ENCODE peak calls at places on chromosome 4, in eight cellular contexts. S is cardiac septum, J is NCI-H1092, N is substantia nigra, G is heart right ventricle, V is iPS DF 19.7, E is NCI-H2029 treated with DMSO at 0.1 percent for 48 hours, I is HT-29. C is an unnamed sample.

GRCh38 chr4:140622333-140622958 is 53.7 kb upstream of the UCP1 start:
- DNase-seq in I (no peak), S (no peak), V (no peak), G (no peak), N (no peak), E (no peak), J (no peak), C (no peak)

GRCh38 chr4:130542953-130543352 is 1447.0 kb downstream of the C4orf33 start:
- DNase-seq in V (no peak), E (no peak), G (no peak), S (no peak), J (no peak), I (no peak), N (no peak), C (no peak)

GRCh38 chr4:148653681-148654080 is 211.5 kb upstream of the NR3C2 start:
- DNase-seq in I (no peak), G (no peak), E (no peak), J (no peak), V (no peak), S (no peak), N (no peak), C (no peak)

GRCh38 chr4:39541987-39542632 is 14.9 kb upstream of the UGDH start:
- DNase-seq in I (peak), J (no peak), N (no peak), V (no peak), S (no peak), E (no peak), G (no peak), C (no peak)

GRCh38 chr4:89836031-89836777 is 757 bp downstream of the SNCA start:
- DNase-seq in G (no peak), I (no peak), E (no peak), N (no peak), J (no peak), S (peak), V (no peak), C (no peak)

GRCh38 chr4:95300304-95300703 is 248.5 kb downstream of the UNC5C start:
- DNase-seq in E (no peak), I (no peak), V (no peak), J (no peak), G (no peak), S (no peak), N (no peak), C (no peak)

GRCh38 chr4:6608758-6609414 is 31.6 kb upstream of the MRFAP1 start:
- DNase-seq in E (no peak), G (no peak), V (no peak), S (no peak), J (no peak), N (no peak), I (no peak), C (no peak)

GRCh38 chr4:156941940-156942548 is 29.6 kb downstream of the PDGFC start:
- DNase-seq in S (no peak), J (peak), G (peak), N (no peak), V (peak), I (peak), E (peak), C (peak)

GRCh38 chr4:123411514-123411913 is 14.9 kb downstream of the SPRY1 start:
- DNase-seq in J (no peak), S (no peak), E (no peak), N (no peak), V (no peak), I (no peak), G (no peak), C (no peak)

GRCh38 chr4:166481014-166481507 is 608.0 kb downstream of the TLL1 start:
- DNase-seq in V (no peak), N (no peak), E (no peak), S (no peak), G (no peak), I (no peak), J (no peak), C (no peak)

GRCh38 chr4:182425302-182425701 is 182.1 kb downstream of the TENM3 start:
- DNase-seq in I (no peak), J (no peak), N (no peak), G (no peak), E (no peak), S (no peak), V (no peak), C (no peak)

GRCh38 chr4:8821151-8821950 is 50.3 kb downstream of the HMX1 start:
- DNase-seq in E (no peak), G (no peak), V (no peak), J (no peak), N (no peak), S (peak), I (no peak), C (no peak)

GRCh38 chr4:1907848-1908525 is 36.8 kb downstream of the NSD2 start:
- DNase-seq in V (no peak), I (no peak), N (no peak), S (no peak), G (no peak), J (no peak), E (no peak), C (no peak)

GRCh38 chr4:100848865-100849264 is 331.0 kb upstream of the EMCN start:
- DNase-seq in G (no peak), S (no peak), J (no peak), I (peak), V (no peak), N (no peak), E (no peak), C (no peak)

GRCh38 chr4:120753854-120754253 is 168.7 kb downstream of the PRDM5 start:
- DNase-seq in J (no peak), I (no peak), N (no peak), S (no peak), G (no peak), E (peak), V (no peak), C (no peak)